ENCODE peak calls at places on chromosomes 12 and 14, in nine cellular contexts. X is spleen, Q is GM12892, M is tibial nerve, N is GM12878, J is heart left ventricle, H is H1, Y is HepG2, L is endothelial cell of umbilical vein. K is an unnamed sample.

GRCh38 chr12:10189653-10190052 is 10.8 kb downstream of the TMEM52B start:
- DNase-seq in X (no peak), Q (no peak), M (no peak), N (no peak), J (no peak), H (no peak), Y (no peak), L (no peak), K (no peak)

GRCh38 chr12:105451211-105451610 is 120.7 kb downstream of the C12orf75 start:
- DNase-seq in X (no peak), Q (no peak), M (no peak), N (no peak), J (no peak), H (no peak), Y (no peak), L (no peak), K (no peak)

GRCh38 chr14:69827560-69827959 is 30.5 kb upstream of the SLC10A1 start:
- DNase-seq in X (no peak), Q (no peak), M (no peak), N (no peak), J (no peak), H (no peak), Y (no peak), L (no peak), K (no peak)

GRCh38 chr14:23577004-23577681 is 1.4 kb downstream of the JPH4 start:
- DNase-seq in X (no peak), Q (peak; percentile 49), M (no peak), N (no peak), J (no peak), H (peak; percentile 77), Y (no peak), L (no peak), K (no peak)

GRCh38 chr14:76867536-76868452 is 41.6 kb downstream of the LRRC74A start:
- DNase-seq in X (peak; percentile 91), Q (no peak), M (no peak), N (no peak), J (peak; percentile 57), H (no peak), Y (no peak), L (no peak), K (no peak)

GRCh38 chr12:118189761-118190181 is 53.8 kb downstream of the PEBP1 start:
- DNase-seq in X (no peak), Q (no peak), M (no peak), N (no peak), J (peak; percentile 27), H (peak; percentile 65), Y (no peak), L (peak; percentile 47), K (no peak)

GRCh38 chr12:123063535-123063934 is 83.1 kb downstream of the ARL6IP4 start:
- DNase-seq in X (no peak), Q (no peak), M (no peak), N (no peak), J (no peak), H (peak; percentile 73), Y (peak; percentile 39), L (no peak), K (peak; percentile 43)

GRCh38 chr14:101183376-101184103 is 280.0 kb upstream of the RTL1 start:
- DNase-seq in X (peak; percentile 66), Q (no peak), M (no peak), N (no peak), J (no peak), H (peak; percentile 90), Y (peak; percentile 36), L (peak; percentile 9), K (no peak)

GRCh38 chr14:65228436-65228835 is 126.1 kb upstream of the MAX start:
- DNase-seq in X (peak; percentile 3), Q (peak; percentile 48), M (no peak), N (peak; percentile 92), J (no peak), H (no peak), Y (no peak), L (no peak), K (no peak)

GRCh38 chr12:12088761-12089160 is 18.0 kb downstream of the BCL2L14 start:
- DNase-seq in X (no peak), Q (no peak), M (no peak), N (no peak), J (no peak), H (no peak), Y (no peak), L (no peak), K (no peak)

GRCh38 chr12:49789992-49790391 is 38.2 kb downstream of the NCKAP5L start:
- DNase-seq in X (peak; percentile 14), Q (no peak), M (no peak), N (no peak), J (no peak), H (no peak), Y (peak; percentile 37), L (peak; percentile 42), K (no peak)

GRCh38 chr12:69415471-69416275 is 54.5 kb upstream of the FRS2 start:
- DNase-seq in X (no peak), Q (no peak), M (peak; percentile 51), N (no peak), J (peak; percentile 29), H (peak; percentile 68), Y (peak; percentile 68), L (peak; percentile 70), K (peak; percentile 58)

GRCh38 chr12:52645120-52645761 is 6.8 kb downstream of the KRT2 start:
- DNase-seq in X (no peak), Q (no peak), M (no peak), N (no peak), J (no peak), H (peak; percentile 24), Y (no peak), L (no peak), K (peak; percentile 65)

GRCh38 chr12:128388461-128388921 is 121.5 kb downstream of the TMEM132C start:
- DNase-seq in X (no peak), Q (no peak), M (no peak), N (no peak), J (peak; percentile 16), H (no peak), Y (no peak), L (no peak), K (no peak)

GRCh38 chr12:24380122-24380521 is 430.7 kb upstream of the SOX5 start:
- DNase-seq in X (no peak), Q (no peak), M (no peak), N (no peak), J (no peak), H (no peak), Y (no peak), L (no peak), K (no peak)

DNA sequence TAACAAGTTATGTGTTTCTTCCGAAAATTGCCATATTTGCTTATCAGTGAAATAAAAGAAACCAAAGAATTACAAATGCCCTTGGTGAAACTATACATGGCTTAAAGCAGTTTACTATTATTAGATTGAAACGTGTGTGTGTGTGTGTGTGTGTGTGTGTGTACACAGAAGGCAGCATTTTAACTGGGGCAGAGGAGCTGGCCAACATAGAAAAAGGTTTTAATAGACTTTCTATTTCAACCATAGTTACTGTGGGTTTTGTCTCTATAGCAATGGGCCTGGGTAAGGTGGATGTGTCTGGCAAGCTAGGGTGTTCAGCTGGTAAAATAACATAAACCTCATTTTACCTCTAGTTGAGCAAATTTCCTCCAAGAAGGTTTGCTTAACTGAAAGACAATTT is 6.5 kb downstream of the PRICKLE1 start:
- DNase-seq in X (no peak), Q (no peak), M (no peak), N (no peak), J (no peak), H (no peak), Y (no peak), L (peak; percentile 25), K (no peak)
- TF ChIP-seq POLR2A in X (no peak), Q (no peak), M (no peak), N (no peak), J (no peak), H (no peak), Y (no peak), L (no peak), K (no peak)

GRCh38 chr14:75717729-75718128 is 56.7 kb downstream of the TTLL5 start:
- DNase-seq in X (no peak), Q (no peak), M (no peak), N (no peak), J (no peak), H (no peak), Y (no peak), L (no peak), K (no peak)
- TF ChIP-seq POLR2A in X (no peak), Q (no peak), M (no peak), N (no peak), J (no peak), H (no peak), Y (no peak), L (no peak), K (no peak)

GRCh38 chr12:67453181-67453580 is 184.0 kb downstream of the CAND1 start:
- DNase-seq in X (no peak), Q (no peak), M (no peak), N (no peak), J (no peak), H (no peak), Y (no peak), L (no peak), K (no peak)

GRCh38 chr12:67457136-67457535 is 188.0 kb downstream of the CAND1 start:
- DNase-seq in X (no peak), Q (no peak), M (no peak), N (no peak), J (no peak), H (no peak), Y (no peak), L (no peak), K (no peak)

GRCh38 chr12:67456281-67456918 is 187.2 kb downstream of the CAND1 start:
- DNase-seq in X (no peak), Q (no peak), M (no peak), N (no peak), J (peak; percentile 30), H (no peak), Y (no peak), L (no peak), K (no peak)

GRCh38 chr12:67457799-67458680 is 188.9 kb downstream of the CAND1 start:
- DNase-seq in X (no peak), Q (no peak), M (no peak), N (no peak), J (peak; percentile 15), H (no peak), Y (no peak), L (no peak), K (no peak)

GRCh38 chr12:67455236-67455635 is 186.1 kb downstream of the CAND1 start:
- DNase-seq in X (no peak), Q (no peak), M (no peak), N (no peak), J (peak; percentile 23), H (no peak), Y (no peak), L (no peak), K (no peak)
- TF ChIP-seq POLR2A in X (no peak), Q (no peak), M (no peak), N (no peak), J (no peak), H (no peak), Y (no peak), L (no peak), K (no peak)

DNA sequence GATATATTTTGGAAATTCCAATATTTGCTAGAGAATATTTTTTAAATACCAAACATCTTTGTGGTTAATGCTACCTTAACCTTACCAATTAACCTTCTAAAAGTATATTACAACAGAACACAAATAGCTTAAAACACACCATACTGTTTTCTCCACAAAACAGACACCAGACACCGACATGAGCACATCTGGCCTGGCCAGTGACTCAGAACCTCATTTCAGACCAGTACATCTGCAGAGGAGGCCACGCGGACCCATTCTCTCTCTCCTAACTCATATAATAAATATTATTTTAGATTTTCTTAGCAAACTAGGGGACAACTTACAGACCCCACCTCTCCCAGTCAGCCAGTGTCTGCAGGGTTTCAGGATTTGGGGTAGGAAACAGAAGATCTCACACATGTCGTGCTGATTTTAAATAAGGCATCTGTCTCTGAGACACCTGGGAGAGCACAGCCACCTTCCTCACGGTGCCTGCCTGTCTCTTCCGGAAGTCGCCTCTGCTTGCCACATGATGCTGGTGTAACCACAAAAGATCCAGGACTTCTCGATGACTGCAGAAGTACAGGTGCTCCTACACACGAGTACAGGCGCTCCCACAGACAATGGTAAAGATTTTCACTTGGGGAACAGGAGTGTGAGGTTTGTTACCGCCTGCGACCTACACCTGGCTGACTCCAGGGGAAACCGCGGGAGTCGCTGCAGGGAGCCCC is 9.7 kb upstream of the ANKLE2 start:
- DNase-seq in X (peak; percentile 85), Q (no peak), M (no peak), N (no peak), J (no peak), H (no peak), Y (no peak), L (no peak), K (no peak)
- TF ChIP-seq POLR2A in X (no peak), Q (peak; percentile 30), M (no peak), N (peak; percentile 66), J (no peak), H (no peak), Y (no peak), L (no peak), K (no peak)